ENCODE peak calls at places on chromosome 21, in four cellular contexts. G is ovary, H is hepatocyte, O is T-helper 17 cell. Q is an unnamed sample.

GRCh38 chr21:36260030-36260787 is 59.8 kb upstream of the MORC3 start:
- DNase-seq in H (peak), O (no peak), G (no peak), Q (no peak)

GRCh38 chr21:37684115-37684493 is 232.2 kb downstream of the KCNJ6 start:
- DNase-seq in O (no peak), G (no peak), H (no peak), Q (no peak)

GRCh38 chr21:37593015-37593414 is 226.4 kb downstream of the DYRK1A start:
- DNase-seq in G (no peak), H (no peak), O (no peak), Q (no peak)

GRCh38 chr21:31874817-31875216 is 2.0 kb downstream of the HUNK start:
- DNase-seq in O (no peak), H (peak), G (no peak), Q (no peak)

GRCh38 chr21:34801519-34802132 is 132.8 kb downstream of the CLIC6 start:
- DNase-seq in H (peak), G (no peak), O (no peak), Q (no peak)

GRCh38 chr21:46054447-46054846 is 43.5 kb upstream of the COL6A2 start:
- DNase-seq in O (no peak), H (no peak), G (peak), Q (peak)

GRCh38 chr21:36704281-36704957 is 5.5 kb downstream of the SIM2 start:
- DNase-seq in G (no peak), O (no peak), H (no peak), Q (no peak)

GRCh38 chr21:17651526-17651925 is 38.8 kb upstream of the BTG3 start:
- DNase-seq in G (no peak), H (no peak), O (no peak), Q (no peak)

GRCh38 chr21:19475525-19475924 is 1071.9 kb upstream of the TMPRSS15 start:
- DNase-seq in O (no peak), H (peak), G (no peak), Q (no peak)

GRCh38 chr21:44365251-44365966 is 12.0 kb downstream of the TRPM2 start:
- DNase-seq in H (no peak), G (no peak), O (no peak), Q (no peak)

GRCh38 chr21:44833663-44834062 is 15.8 kb upstream of the SUMO3 start:
- DNase-seq in H (no peak), G (no peak), O (no peak), Q (no peak)

GRCh38 chr21:35366348-35367085 is 317.4 kb upstream of the RUNX1 start:
- DNase-seq in H (peak), G (no peak), O (no peak), Q (no peak)